ENCODE peak calls at places on chromosomes 6 and 20, in four cellular contexts. T is A549, D is thyroid gland, M is brain microvascular endothelial cell. X is an unnamed sample.

GRCh38 chr6:52570291-52570700 is 6.6 kb downstream of the TRAM2 start:
- DNase-seq in T (no peak), D (peak), M (no peak), X (no peak)

GRCh38 chr6:45495404-45496084 is 117.8 kb upstream of the SUPT3H start:
- DNase-seq in T (no peak), D (no peak), M (no peak), X (no peak)

GRCh38 chr6:133132092-133132491 is 109.1 kb upstream of the EYA4 start:
- DNase-seq in T (no peak), D (no peak), M (no peak), X (no peak)

GRCh38 chr6:99614430-99615161 is 8.0 kb downstream of the PRDM13 start:
- DNase-seq in T (peak), D (no peak), M (no peak), X (no peak)

GRCh38 chr6:169319561-169319960 is 65.9 kb upstream of the THBS2 start:
- DNase-seq in T (no peak), D (no peak), M (no peak), X (no peak)

GRCh38 chr6:167087857-167088256 is 35.0 kb upstream of the CCR6 start:
- DNase-seq in T (no peak), D (no peak), M (no peak), X (no peak)

GRCh38 chr20:25984933-25985332 is 288.3 kb upstream of the ZNF337 start:
- DNase-seq in T (no peak), D (peak), M (no peak), X (peak)

GRCh38 chr6:101083533-101084172 is 202.5 kb upstream of the ASCC3 start:
- DNase-seq in T (peak), D (no peak), M (peak), X (no peak)

GRCh38 chr20:18137412-18138265 is at the start of the genes KAT14 and PET117:
- DNase-seq in T (peak), D (peak), M (peak), X (peak)

GRCh38 chr20:54062812-54063280 is 7.5 kb downstream of the BCAS1 start:
- DNase-seq in T (peak), D (no peak), M (peak), X (no peak)

GRCh38 chr6:16849280-16850210 is 88.3 kb upstream of the ATXN1 start:
- DNase-seq in T (peak), D (no peak), M (peak), X (no peak)

GRCh38 chr20:36856691-36857635 is 19.0 kb upstream of the TLDC2 start:
- DNase-seq in T (no peak), D (no peak), M (no peak), X (no peak)

GRCh38 chr6:21556968-21557721 is 36.4 kb upstream of the SOX4 start:
- DNase-seq in T (no peak), D (no peak), M (no peak), X (no peak)

GRCh38 chr20:38863024-38863851 is 57.7 kb downstream of the PPP1R16B start:
- DNase-seq in T (no peak), D (no peak), M (no peak), X (no peak)

GRCh38 chr6:168247456-168248147 is 72.0 kb downstream of the DACT2 start:
- DNase-seq in T (peak), D (peak), M (peak), X (no peak)

GRCh38 chr20:34798871-34799270 is 26.6 kb downstream of the NCOA6 start:
- DNase-seq in T (no peak), D (no peak), M (no peak), X (no peak)

GRCh38 chr20:47929368-47930115 is 144.3 kb upstream of the SULF2 start:
- DNase-seq in T (no peak), D (no peak), M (no peak), X (no peak)

GRCh38 chr6:170031096-170031471 is 259.8 kb downstream of the DLL1 start:
- DNase-seq in T (no peak), D (no peak), M (no peak), X (no peak)

GRCh38 chr20:19832875-19833274 is 74.8 kb downstream of the RIN2 start:
- DNase-seq in T (no peak), D (no peak), M (no peak), X (no peak)

GRCh38 chr6:150719099-150719767 is 119.5 kb downstream of the PLEKHG1 start:
- DNase-seq in T (no peak), D (no peak), M (no peak), X (no peak)

GRCh38 chr6:150719861-150720260 is 120.2 kb downstream of the PLEKHG1 start:
- DNase-seq in T (no peak), D (no peak), M (no peak), X (no peak)

GRCh38 chr6:150721411-150722266 is 122.0 kb downstream of the PLEKHG1 start:
- DNase-seq in T (no peak), D (no peak), M (no peak), X (no peak)

GRCh38 chr6:150723056-150723658 is 123.5 kb downstream of the PLEKHG1 start:
- DNase-seq in T (no peak), D (no peak), M (no peak), X (no peak)

GRCh38 chr6:150720774-150721233 is 121.1 kb downstream of the PLEKHG1 start:
- DNase-seq in T (no peak), D (peak), M (peak), X (no peak)
- TF ChIP-seq CTCF in T (no peak), D (peak), M (peak), X (no peak)

GRCh38 chr6:154865291-154865690 is 129.8 kb upstream of the TIAM2 start:
- DNase-seq in T (no peak), D (peak), M (peak), X (no peak)

GRCh38 chr6:154857529-154857928 is 124.3 kb downstream of the SCAF8 start:
- DNase-seq in T (no peak), D (no peak), M (no peak), X (no peak)

GRCh38 chr6:154864086-154864430 is 130.8 kb downstream of the SCAF8 start:
- DNase-seq in T (no peak), D (no peak), M (no peak), X (no peak)

GRCh38 chr6:154861825-154862224 is 128.6 kb downstream of the SCAF8 start:
- DNase-seq in T (no peak), D (no peak), M (no peak), X (no peak)

DNA sequence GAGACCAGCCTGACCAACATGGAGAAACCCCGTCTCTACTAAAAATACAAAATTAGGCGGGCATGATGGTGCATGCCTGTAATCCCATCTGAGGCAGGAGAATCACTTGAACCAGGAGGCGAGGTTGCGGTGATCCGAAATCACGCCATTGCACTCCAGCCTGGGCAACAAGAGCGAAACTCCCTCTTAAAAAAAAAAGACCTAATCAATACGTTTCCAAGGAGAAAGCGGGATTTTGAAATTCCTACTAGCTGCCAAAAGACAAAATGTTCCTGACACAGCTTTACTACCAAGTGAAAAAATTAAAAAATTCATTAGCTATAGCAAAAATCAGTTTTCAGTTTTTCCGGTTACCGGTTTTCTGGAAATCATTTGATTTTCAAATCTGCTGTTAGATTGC is 129.3 kb downstream of the SCAF8 start:
- DNase-seq in T (no peak), D (no peak), M (no peak), X (no peak)
- TF ChIP-seq CTCF in T (no peak), D (no peak), M (no peak), X (no peak)

GRCh38 chr6:35258858-35259193 is 709 bp upstream of the ZNF76 start:
- DNase-seq in T (no peak), D (no peak), M (peak), X (no peak)
- TF ChIP-seq CTCF in T (no peak), D (no peak), M (peak), X (no peak)

DNA sequence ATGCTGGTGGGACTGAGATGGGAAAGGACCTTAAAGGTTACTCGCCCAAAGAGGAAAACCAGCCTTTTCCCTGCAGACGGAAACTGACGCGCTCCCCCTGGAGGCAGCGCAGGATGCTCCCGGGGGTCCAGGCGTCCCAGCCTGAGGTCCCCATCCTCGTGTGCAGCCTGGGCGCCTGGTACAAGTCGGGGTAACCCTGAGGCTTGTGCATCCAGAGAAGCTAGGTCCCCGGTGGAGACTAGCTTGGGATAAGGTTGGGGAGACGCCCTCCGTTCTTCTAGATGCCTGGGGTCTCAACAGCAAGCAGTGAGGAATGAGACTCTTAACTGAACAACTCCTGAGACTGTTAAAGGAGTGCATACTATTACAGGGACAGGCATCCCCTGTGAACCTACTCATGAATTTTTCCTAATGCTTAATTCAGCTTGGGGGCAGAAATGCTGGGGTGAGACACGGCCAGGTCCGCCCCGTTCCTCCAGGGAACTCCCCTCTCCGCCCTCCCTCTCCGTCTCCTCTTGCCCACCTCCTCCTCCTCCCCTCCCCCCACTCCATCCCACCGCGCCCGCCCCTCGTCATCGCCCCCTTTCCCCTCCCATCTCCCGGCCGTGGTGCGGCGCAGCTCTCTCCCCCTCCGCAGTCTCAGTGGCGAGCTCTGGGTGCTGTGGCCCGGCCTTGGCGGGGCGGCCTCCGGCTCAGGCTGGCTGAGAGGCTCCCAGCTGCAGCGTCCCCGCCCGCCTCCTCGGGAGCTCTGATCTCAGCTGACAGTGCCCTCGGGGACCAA is at the start of gene PRSS35:
- DNase-seq in T (peak), D (peak), M (peak), X (no peak)
- TF ChIP-seq CTCF in T (peak), D (peak), M (peak), X (peak)

GRCh38 chr6:138372711-138373463 is 4.8 kb upstream of the SMIM28 start:
- DNase-seq in T (no peak), D (no peak), M (peak), X (no peak)
- TF ChIP-seq CTCF in T (no peak), D (no peak), M (peak), X (no peak)

DNA sequence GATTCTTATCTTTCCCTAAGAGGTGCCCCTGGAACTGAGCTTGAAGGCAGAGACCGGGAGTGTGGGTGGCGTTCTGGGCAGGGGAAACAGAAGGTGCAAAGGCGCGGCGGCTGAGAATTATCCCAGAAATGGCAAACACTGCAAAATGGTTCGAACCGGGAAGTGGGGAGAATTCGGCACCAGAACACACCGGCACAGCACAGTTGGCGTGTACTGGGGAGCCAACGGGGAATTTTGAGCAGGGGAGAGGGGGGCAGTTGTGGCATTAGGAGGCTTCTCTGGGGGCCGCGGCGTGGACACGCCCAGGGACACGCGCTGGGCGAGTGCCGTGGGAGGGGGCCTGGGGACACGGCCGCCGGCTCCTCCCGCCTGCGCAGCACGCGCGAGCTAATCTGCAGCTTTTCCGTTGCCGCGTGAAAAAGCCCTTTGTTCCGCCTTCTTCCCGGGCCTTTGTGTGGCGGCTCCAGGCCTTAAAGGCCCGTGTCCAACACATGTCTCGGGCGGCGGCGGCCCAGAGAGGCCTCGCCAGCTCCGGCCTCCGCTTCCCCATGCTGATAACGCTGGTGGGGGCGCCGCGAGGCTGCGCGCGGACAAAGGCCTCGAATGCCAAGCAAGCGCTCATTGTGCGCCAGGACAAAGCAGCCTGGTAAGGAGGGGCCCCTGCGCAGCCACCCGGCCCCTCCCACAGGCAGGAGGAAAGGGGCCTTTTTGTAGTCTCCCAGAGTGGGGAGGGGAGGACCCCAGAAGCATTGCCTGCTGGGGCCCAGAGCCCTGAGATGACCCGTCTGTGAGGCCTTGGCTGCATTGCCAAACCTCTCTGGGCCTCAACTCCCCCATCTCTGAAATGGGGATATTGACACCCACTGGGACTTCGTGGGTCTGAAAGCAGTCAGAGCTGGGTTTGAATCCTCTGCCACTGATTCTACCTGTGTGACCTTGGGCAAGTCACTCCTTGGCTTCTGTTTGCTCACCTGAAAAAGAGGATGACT is 82.8 kb downstream of the CD40 start:
- DNase-seq in T (no peak), D (no peak), M (no peak), X (no peak)
- TF ChIP-seq CTCF in T (no peak), D (no peak), M (no peak), X (no peak)

DNA sequence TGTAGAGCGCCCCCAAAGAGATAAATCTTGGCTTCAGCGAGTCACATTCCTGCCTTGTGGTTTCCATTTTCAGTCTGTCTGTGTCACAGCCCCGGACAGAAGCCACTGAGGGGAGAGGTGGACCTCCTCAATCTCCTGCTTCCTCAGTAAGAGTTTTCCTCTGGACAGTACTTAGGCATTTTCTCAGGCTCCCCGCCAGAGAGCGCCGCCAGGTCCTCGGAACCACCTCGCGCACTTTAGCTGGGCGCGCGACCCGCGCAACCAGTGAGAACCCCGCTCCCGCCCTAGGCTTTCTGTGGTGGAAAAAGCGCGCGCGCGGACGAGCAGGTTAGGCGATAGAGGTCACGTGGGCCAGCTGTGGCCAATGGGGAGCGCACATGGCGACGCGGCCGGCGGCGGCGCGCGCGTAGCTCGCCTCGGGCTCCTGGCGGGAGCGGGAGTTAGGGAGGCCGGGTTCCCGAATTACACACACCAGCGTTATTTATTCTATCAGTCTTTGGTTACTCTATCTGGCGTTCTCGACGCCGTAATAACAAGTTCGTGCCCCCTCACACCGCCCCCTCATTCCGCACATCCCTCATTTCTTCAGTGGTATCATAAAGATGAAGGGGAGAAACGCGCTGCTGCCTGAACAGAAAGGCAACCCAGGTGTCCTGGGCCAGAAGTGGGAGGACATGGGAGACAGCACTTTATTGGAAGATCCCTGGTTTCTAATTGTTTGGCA is 19.4 kb downstream of the PXT1 start:
- DNase-seq in T (peak), D (peak), M (peak), X (peak)
- TF ChIP-seq CTCF in T (peak), D (peak), M (peak), X (peak)

GRCh38 chr6:25278557-25278913 is 639 bp upstream of the CARMIL1 start:
- DNase-seq in T (no peak), D (no peak), M (peak), X (no peak)

GRCh38 chr6:25279748-25280616 is 808 bp downstream of the CARMIL1 start:
- DNase-seq in T (peak), D (peak), M (no peak), X (peak)

GRCh38 chr6:25277857-25278256 is 1.3 kb upstream of the CARMIL1 start:
- DNase-seq in T (no peak), D (no peak), M (no peak), X (peak)

GRCh38 chr6:25280617-25280990 is 1.4 kb downstream of the CARMIL1 start:
- DNase-seq in T (peak), D (no peak), M (no peak), X (no peak)

GRCh38 chr6:25278914-25279747 is at the start of gene CARMIL1:
- DNase-seq in T (peak), D (peak), M (peak), X (peak)
- TF ChIP-seq CTCF in T (peak), D (peak), M (peak), X (peak)

GRCh38 chr6:19995575-19996257 is 158.5 kb downstream of the ID4 start:
- DNase-seq in T (no peak), D (no peak), M (no peak), X (peak)
- TF ChIP-seq CTCF in T (no peak), D (no peak), M (no peak), X (no peak)

X was measured in D721Med.